ENCODE peak calls at places on chromosomes 2 and 18, in nine cellular contexts. N, B, Y, L, S, D, J, W and C are unnamed samples.
A peak's percentile ranks its signal among the peaks of the same experiment; 100 is the strongest.

GRCh38 chr2:1647417-1648240 is 96.7 kb downstream of the PXDN start:
- DNase-seq in N (peak; percentile 36), L (no peak), Y (no peak), W (peak; percentile 59), S (no peak), B (no peak), D (no peak), J (no peak), C (no peak)

GRCh38 chr18:74831571-74832250 is 234.0 kb downstream of the ZNF407 start:
- DNase-seq in S (no peak), W (no peak), D (no peak), Y (no peak), N (no peak), B (no peak), L (no peak), J (no peak), C (no peak)

GRCh38 chr2:138814123-138814883 is 34.1 kb upstream of the NXPH2 start:
- DNase-seq in S (no peak), W (peak; percentile 61), Y (no peak), B (no peak), L (no peak), D (no peak), J (no peak), N (no peak), C (peak; percentile 39)

GRCh38 chr2:20106746-20107145 is 55.3 kb upstream of the LAPTM4A start:
- DNase-seq in N (no peak), S (peak; percentile 36), W (peak; percentile 95), B (no peak), L (no peak), Y (no peak), D (peak; percentile 63), J (no peak), C (no peak)

GRCh38 chr18:22466608-22467390 is 49.1 kb upstream of the CTAGE1 start:
- DNase-seq in B (peak; percentile 70), N (no peak), L (no peak), W (no peak), S (peak; percentile 75), J (no peak), Y (peak; percentile 80), D (peak; percentile 36), C (peak; percentile 84)

GRCh38 chr2:109542384-109542783 is 71.4 kb downstream of the SEPTIN10 start:
- DNase-seq in L (no peak), S (no peak), N (no peak), D (no peak), W (no peak), Y (no peak), J (no peak), B (no peak), C (no peak)

GRCh38 chr2:198441246-198441645 is 636.9 kb downstream of the PLCL1 start:
- DNase-seq in S (no peak), W (no peak), Y (no peak), J (no peak), D (no peak), N (no peak), L (no peak), B (no peak), C (no peak)

GRCh38 chr2:8118940-8119781 is 562.7 kb upstream of the ID2 start:
- DNase-seq in J (no peak), D (peak; percentile 54), B (no peak), S (no peak), Y (no peak), W (no peak), N (no peak), L (no peak), C (no peak)

GRCh38 chr2:237791977-237792727 is 6.4 kb upstream of the RBM44 start:
- DNase-seq in Y (peak; percentile 22), S (no peak), L (no peak), D (no peak), B (peak; percentile 35), W (peak; percentile 80), N (no peak), J (no peak), C (no peak)

GRCh38 chr18:11982981-11983380 is 1.7 kb downstream of the IMPA2 start:
- DNase-seq in W (no peak), L (no peak), Y (no peak), B (no peak), J (no peak), S (no peak), N (no peak), D (peak; percentile 54), C (no peak)

GRCh38 chr2:127183771-127184170 is 36.3 kb downstream of the CYP27C1 start:
- DNase-seq in J (no peak), Y (peak; percentile 58), N (no peak), B (no peak), D (no peak), L (no peak), W (no peak), S (no peak), C (no peak)

GRCh38 chr2:234304945-234305344 is 191.9 kb downstream of the ARL4C start:
- DNase-seq in N (no peak), B (peak; percentile 53), J (no peak), S (no peak), Y (peak; percentile 32), D (no peak), L (no peak), W (peak; percentile 86), C (no peak)

GRCh38 chr2:11177871-11178598 is 22.8 kb downstream of the SLC66A3 start:
- DNase-seq in J (no peak), B (no peak), L (no peak), N (no peak), W (no peak), D (no peak), Y (peak; percentile 25), S (peak; percentile 29), C (no peak)

GRCh38 chr2:95329891-95330822 is 33.0 kb downstream of the KCNIP3 start:
- DNase-seq in W (no peak), B (no peak), J (no peak), S (no peak), Y (no peak), L (no peak), D (no peak), N (no peak), C (no peak)

GRCh38 chr2:28821295-28821958 is 10.8 kb downstream of the SPDYA start:
- DNase-seq in L (peak; percentile 52), J (peak; percentile 22), Y (peak; percentile 65), W (peak; percentile 88), D (peak; percentile 80), S (peak; percentile 71), B (peak; percentile 75), N (no peak), C (peak; percentile 48)

GRCh38 chr2:188734688-188735087 is 239.5 kb upstream of the COL3A1 start:
- DNase-seq in S (peak; percentile 3), Y (peak; percentile 12), L (no peak), J (no peak), D (no peak), B (no peak), W (peak; percentile 44), N (no peak), C (no peak)

GRCh38 chr2:20536619-20537422 is 89.9 kb downstream of the RHOB start:
- DNase-seq in B (no peak), Y (no peak), S (no peak), N (no peak), W (peak; percentile 80), D (no peak), J (no peak), L (no peak), C (peak; percentile 63)

GRCh38 chr2:200276472-200276871 is 30.0 kb upstream of the SPATS2L start:
- DNase-seq in B (no peak), D (no peak), W (no peak), J (no peak), N (no peak), S (no peak), Y (no peak), L (no peak), C (no peak)

GRCh38 chr2:200275281-200276103 is 31.0 kb upstream of the SPATS2L start:
- DNase-seq in N (no peak), D (no peak), W (no peak), J (no peak), L (no peak), S (no peak), Y (no peak), B (no peak), C (no peak)

GRCh38 chr2:200279857-200280256 is 26.6 kb upstream of the SPATS2L start:
- DNase-seq in W (no peak), L (no peak), B (no peak), S (peak; percentile 45), D (no peak), N (no peak), Y (no peak), J (no peak), C (no peak)

GRCh38 chr2:200274116-200275075 is 32.1 kb upstream of the SPATS2L start:
- DNase-seq in D (no peak), L (no peak), B (no peak), J (no peak), W (no peak), Y (peak; percentile 21), N (no peak), S (no peak), C (no peak)

DNA sequence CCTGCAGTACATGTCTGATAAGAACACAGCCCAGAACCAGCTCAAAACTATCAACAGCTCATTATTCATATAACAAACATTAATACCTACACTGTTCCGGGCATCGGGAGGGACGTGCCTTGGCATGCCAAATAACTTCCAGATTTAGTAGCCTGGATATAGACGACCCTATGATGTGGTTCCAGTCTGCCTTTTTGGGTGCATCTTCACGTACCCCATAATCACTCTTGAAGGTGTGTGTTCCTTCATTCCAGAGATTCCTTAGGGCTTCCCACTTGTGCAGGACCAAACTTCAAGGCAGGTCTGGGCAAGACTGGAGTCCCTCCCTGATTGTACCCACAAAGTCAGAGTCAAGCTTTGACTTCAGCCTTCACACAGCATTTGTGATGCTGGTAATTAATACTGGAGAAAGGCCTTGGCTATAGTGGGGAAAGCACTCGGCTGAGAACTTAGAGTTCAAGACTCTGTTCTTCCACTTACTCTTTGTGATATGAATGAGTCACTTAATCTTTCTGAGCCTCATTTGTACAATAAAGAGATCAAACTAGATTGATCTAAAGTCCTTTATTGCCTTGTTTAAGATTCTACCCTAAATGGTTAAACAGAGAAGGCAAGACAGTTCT is 27.7 kb upstream of the SPATS2L start:
- DNase-seq in D (no peak), W (no peak), N (no peak), Y (no peak), J (no peak), B (no peak), L (no peak), S (no peak), C (no peak)
- H3K4me3 ChIP-seq in D (no peak overlapping the region), W (no peak overlapping the region), N (no peak overlapping the region), Y (no peak overlapping the region), J (no peak overlapping the region), B (no peak overlapping the region), L (no peak overlapping the region), S (no peak overlapping the region), C (no peak overlapping the region)

GRCh38 chr2:101197215-101197745 is 46.1 kb upstream of the TBC1D8 start:
- DNase-seq in N (no peak), J (no peak), W (no peak), Y (no peak), B (no peak), L (no peak), S (peak; percentile 12), D (no peak), C (no peak)
- TF ChIP-seq CTCF in N (no peak), J (no peak), W (peak; percentile 60), Y (no peak), B (no peak), L (no peak), S (no peak), D (peak; percentile 17), C (no peak)

GRCh38 chr2:133503323-133503722 is 64.9 kb downstream of the NCKAP5 start:
- DNase-seq in L (no peak), B (no peak), S (no peak), Y (no peak), J (no peak), D (no peak), W (no peak), N (no peak), C (no peak)
- H3K4me3 ChIP-seq in L (no peak overlapping the region), B (no peak overlapping the region), S (no peak overlapping the region), Y (no peak overlapping the region), J (no peak overlapping the region), D (no peak overlapping the region), W (no peak overlapping the region), N (no peak overlapping the region), C (no peak overlapping the region)

GRCh38 chr2:159677654-159678053 is 34.7 kb upstream of the MARCHF7 start:
- DNase-seq in B (peak; percentile 57), J (no peak), N (no peak), W (no peak), Y (peak; percentile 26), S (peak; percentile 64), L (no peak), D (no peak), C (no peak)
- TF ChIP-seq CTCF in B (peak; percentile 42), J (no peak), N (no peak), W (peak; percentile 22), Y (peak; percentile 27), S (no peak), L (peak; percentile 7), D (no peak), C (peak; percentile 17)